ENCODE peak calls at places on chromosomes 12 and 14, in seven cellular contexts. One of them, this sample, is unnamed.

GRCh38 chr12:42958271-42958674 is 368.7 kb upstream of the PRICKLE1 start:
- DNase-seq in HT1080: peak; percentile 70
- DNase-seq in NB4: no peak
- DNase-seq in H1: no peak
- DNase-seq in activated T-cell treated with anti-CD3 and anti-CD28 coated beads, Interleukin-2, amount 50 U/mL, for 72 hours: no peak
- DNase-seq in lower leg skin: no peak
- DNase-seq in fibroblast of mammary gland: peak; percentile 67
- DNase-seq in this sample: no peak

GRCh38 chr12:6276247-6276887 is 34.1 kb upstream of the PLEKHG6 start:
- DNase-seq in HT1080: no peak
- DNase-seq in NB4: no peak
- DNase-seq in H1: no peak
- DNase-seq in activated T-cell treated with anti-CD3 and anti-CD28 coated beads, Interleukin-2, amount 50 U/mL, for 72 hours: no peak
- DNase-seq in lower leg skin: no peak
- DNase-seq in fibroblast of mammary gland: no peak
- DNase-seq in this sample: no peak

GRCh38 chr12:132066345-132066685 is 77.8 kb downstream of the DDX51 start:
- DNase-seq in HT1080: no peak
- DNase-seq in NB4: peak; percentile 92
- DNase-seq in H1: no peak
- DNase-seq in activated T-cell treated with anti-CD3 and anti-CD28 coated beads, Interleukin-2, amount 50 U/mL, for 72 hours: peak; percentile 21
- DNase-seq in lower leg skin: no peak
- DNase-seq in fibroblast of mammary gland: no peak
- DNase-seq in this sample: peak; percentile 73

GRCh38 chr14:63454863-63455622 is 88.1 kb downstream of the PPP2R5E start:
- DNase-seq in HT1080: peak; percentile 50
- DNase-seq in NB4: peak; percentile 21
- DNase-seq in H1: no peak
- DNase-seq in activated T-cell treated with anti-CD3 and anti-CD28 coated beads, Interleukin-2, amount 50 U/mL, for 72 hours: no peak
- DNase-seq in lower leg skin: no peak
- DNase-seq in fibroblast of mammary gland: peak; percentile 68
- DNase-seq in this sample: no peak

GRCh38 chr14:102622262-102622885 is 29.9 kb downstream of the RCOR1 start:
- DNase-seq in HT1080: no peak
- DNase-seq in NB4: no peak
- DNase-seq in H1: no peak
- DNase-seq in activated T-cell treated with anti-CD3 and anti-CD28 coated beads, Interleukin-2, amount 50 U/mL, for 72 hours: peak; percentile 26
- DNase-seq in lower leg skin: no peak
- DNase-seq in fibroblast of mammary gland: no peak
- DNase-seq in this sample: no peak

GRCh38 chr14:60328588-60328987 is 79.6 kb downstream of the PPM1A start:
- DNase-seq in HT1080: no peak
- DNase-seq in NB4: peak; percentile 12
- DNase-seq in H1: no peak
- DNase-seq in activated T-cell treated with anti-CD3 and anti-CD28 coated beads, Interleukin-2, amount 50 U/mL, for 72 hours: no peak
- DNase-seq in lower leg skin: no peak
- DNase-seq in fibroblast of mammary gland: no peak
- DNase-seq in this sample: no peak

GRCh38 chr12:118553856-118554504 is 177.6 kb downstream of the SUDS3 start:
- DNase-seq in HT1080: no peak
- DNase-seq in NB4: no peak
- DNase-seq in H1: no peak
- DNase-seq in activated T-cell treated with anti-CD3 and anti-CD28 coated beads, Interleukin-2, amount 50 U/mL, for 72 hours: no peak
- DNase-seq in lower leg skin: no peak
- DNase-seq in fibroblast of mammary gland: no peak
- DNase-seq in this sample: no peak

GRCh38 chr12:66011731-66012130 is 118.8 kb downstream of the LLPH start:
- DNase-seq in HT1080: no peak
- DNase-seq in NB4: no peak
- DNase-seq in H1: no peak
- DNase-seq in activated T-cell treated with anti-CD3 and anti-CD28 coated beads, Interleukin-2, amount 50 U/mL, for 72 hours: no peak
- DNase-seq in lower leg skin: no peak
- DNase-seq in fibroblast of mammary gland: peak; percentile 76
- DNase-seq in this sample: no peak

GRCh38 chr14:92252291-92252690 is 70.7 kb upstream of the SLC24A4 start:
- DNase-seq in HT1080: no peak
- DNase-seq in NB4: no peak
- DNase-seq in H1: no peak
- DNase-seq in activated T-cell treated with anti-CD3 and anti-CD28 coated beads, Interleukin-2, amount 50 U/mL, for 72 hours: no peak
- DNase-seq in lower leg skin: no peak
- DNase-seq in fibroblast of mammary gland: no peak
- DNase-seq in this sample: no peak

GRCh38 chr14:61217516-61217915 is 63.6 kb downstream of the TMEM30B start:
- DNase-seq in HT1080: no peak
- DNase-seq in NB4: no peak
- DNase-seq in H1: no peak
- DNase-seq in activated T-cell treated with anti-CD3 and anti-CD28 coated beads, Interleukin-2, amount 50 U/mL, for 72 hours: no peak
- DNase-seq in lower leg skin: no peak
- DNase-seq in fibroblast of mammary gland: no peak
- DNase-seq in this sample: no peak

GRCh38 chr12:88985631-88986030 is 366.7 kb downstream of the DUSP6 start:
- DNase-seq in HT1080: no peak
- DNase-seq in NB4: no peak
- DNase-seq in H1: no peak
- DNase-seq in activated T-cell treated with anti-CD3 and anti-CD28 coated beads, Interleukin-2, amount 50 U/mL, for 72 hours: no peak
- DNase-seq in lower leg skin: no peak
- DNase-seq in fibroblast of mammary gland: no peak
- DNase-seq in this sample: no peak

GRCh38 chr12:86233126-86233525 is 23.1 kb downstream of the MGAT4C start:
- DNase-seq in HT1080: peak; percentile 2
- DNase-seq in NB4: no peak
- DNase-seq in H1: no peak
- DNase-seq in activated T-cell treated with anti-CD3 and anti-CD28 coated beads, Interleukin-2, amount 50 U/mL, for 72 hours: no peak
- DNase-seq in lower leg skin: no peak
- DNase-seq in fibroblast of mammary gland: no peak
- DNase-seq in this sample: no peak

GRCh38 chr12:108327621-108328371 is 11.3 kb downstream of the CMKLR1 start:
- DNase-seq in HT1080: no peak
- DNase-seq in NB4: no peak
- DNase-seq in H1: no peak
- DNase-seq in activated T-cell treated with anti-CD3 and anti-CD28 coated beads, Interleukin-2, amount 50 U/mL, for 72 hours: no peak
- DNase-seq in lower leg skin: no peak
- DNase-seq in fibroblast of mammary gland: no peak
- DNase-seq in this sample: no peak

GRCh38 chr12:8590842-8591545 is 21.7 kb downstream of the AICDA start:
- DNase-seq in HT1080: no peak
- DNase-seq in NB4: peak; percentile 85
- DNase-seq in H1: no peak
- DNase-seq in activated T-cell treated with anti-CD3 and anti-CD28 coated beads, Interleukin-2, amount 50 U/mL, for 72 hours: no peak
- DNase-seq in lower leg skin: no peak
- DNase-seq in fibroblast of mammary gland: peak; percentile 33
- DNase-seq in this sample: peak; percentile 16

GRCh38 chr12:56687225-56688128 is 607 bp downstream of the PTGES3 start:
- DNase-seq in HT1080: peak; percentile 28
- DNase-seq in NB4: peak; percentile 72
- DNase-seq in H1: no peak
- DNase-seq in activated T-cell treated with anti-CD3 and anti-CD28 coated beads, Interleukin-2, amount 50 U/mL, for 72 hours: peak; percentile 56
- DNase-seq in lower leg skin: peak; percentile 70
- DNase-seq in fibroblast of mammary gland: peak; percentile 24
- DNase-seq in this sample: peak; percentile 83

GRCh38 chr14:55532645-55533309 is 47.2 kb upstream of the KTN1 start:
- DNase-seq in HT1080: no peak
- DNase-seq in NB4: no peak
- DNase-seq in H1: peak; percentile 9
- DNase-seq in activated T-cell treated with anti-CD3 and anti-CD28 coated beads, Interleukin-2, amount 50 U/mL, for 72 hours: no peak
- DNase-seq in lower leg skin: no peak
- DNase-seq in fibroblast of mammary gland: no peak
- DNase-seq in this sample: no peak

GRCh38 chr14:101547961-101548669 is 13.2 kb upstream of the DIO3 start:
- DNase-seq in HT1080: no peak
- DNase-seq in NB4: no peak
- DNase-seq in H1: no peak
- DNase-seq in activated T-cell treated with anti-CD3 and anti-CD28 coated beads, Interleukin-2, amount 50 U/mL, for 72 hours: no peak
- DNase-seq in lower leg skin: no peak
- DNase-seq in fibroblast of mammary gland: no peak
- DNase-seq in this sample: no peak